ENCODE peak calls at places on chromosomes 12 and 14, in six cellular contexts. H is Right ventricle myocardium superior, Y is T-helper 17 cell, A is mucosa of descending colon, M is heart left ventricle, P is HepG2. L is an unnamed sample.
A peak's percentile ranks its signal among the peaks of the same experiment; 100 is the strongest.

GRCh38 chr14:94598506-94598815 is 13.7 kb upstream of the SERPINA3 start:
- ATAC-seq in H (no peak), Y (no peak), A (peak; percentile 2), M (no peak), P (peak; percentile 2), L (no peak)

GRCh38 chr14:99189201-99189801 is 82.7 kb downstream of the BCL11B start:
- ATAC-seq in H (no peak), Y (peak; percentile 12), A (peak; percentile 27), M (no peak), P (no peak), L (no peak)

GRCh38 chr14:99315197-99315596 is 43.2 kb upstream of the BCL11B start:
- ATAC-seq in H (no peak), Y (no peak), A (no peak), M (no peak), P (no peak), L (no peak)

GRCh38 chr12:31041033-31041564 is 32.6 kb upstream of the DDX11 start:
- ATAC-seq in H (peak; percentile 79), Y (no peak), A (no peak), M (no peak), P (no peak), L (no peak)

GRCh38 chr12:78009031-78009430 is 178.3 kb downstream of the NAV3 start:
- ATAC-seq in H (no peak), Y (no peak), A (no peak), M (no peak), P (no peak), L (no peak)

GRCh38 chr12:127051139-127051538 is 1215.8 kb upstream of the TMEM132C start:
- ATAC-seq in H (no peak), Y (no peak), A (no peak), M (no peak), P (no peak), L (no peak)

GRCh38 chr12:57782243-57782607 is 362 bp upstream of the TSFM start:
- ATAC-seq in H (no peak), Y (no peak), A (no peak), M (no peak), P (peak; percentile 37), L (no peak)

GRCh38 chr14:36647417-36647826 is 14.2 kb upstream of the PAX9 start:
- ATAC-seq in H (no peak), Y (no peak), A (peak; percentile 29), M (peak; percentile 41), P (peak; percentile 33), L (no peak)

GRCh38 chr14:53110103-53110502 is 43.0 kb downstream of the DDHD1 start:
- ATAC-seq in H (no peak), Y (no peak), A (no peak), M (no peak), P (no peak), L (no peak)

GRCh38 chr12:88062464-88062863 is 33.3 kb upstream of the C12orf50 start:
- ATAC-seq in H (no peak), Y (no peak), A (no peak), M (no peak), P (no peak), L (no peak)

GRCh38 chr12:13817131-13817530 is 164.3 kb downstream of the GRIN2B start:
- ATAC-seq in H (no peak), Y (no peak), A (no peak), M (no peak), P (peak; percentile 43), L (no peak)

GRCh38 chr14:71300474-71301359 is 393.5 kb downstream of the PCNX1 start:
- ATAC-seq in H (no peak), Y (no peak), A (no peak), M (no peak), P (no peak), L (no peak)

GRCh38 chr14:38207830-38208815 is at the start of gene SSTR1:
- ATAC-seq in H (peak; percentile 42), Y (no peak), A (peak; percentile 89), M (no peak), P (peak; percentile 63), L (no peak)

L was measured in SK-N-SH treated with all-trans-retinoic acid at 6 μM for 48 hours.